ENCODE peak calls at places on chromosomes 2 and 18, in seven cellular contexts. H is activated T-cell treated with anti-CD3 and anti-CD28 coated beads, Interleukin-2, amount 50 U/mL, for 1 hour; N is HuH-7.5; D is C1 segment of cervical spinal cord; U is H4; R is RCC 7860; S is MCF 10A. G is an unnamed sample.

GRCh38 chr2:74670263-74670662 is 16.2 kb downstream of the SEMA4F start:
- DNase-seq in N (no peak), U (no peak), S (no peak), H (no peak), D (no peak), R (no peak), G (no peak)

GRCh38 chr18:25351280-25351772 is 640 bp downstream of the ZNF521 start:
- DNase-seq in U (no peak), S (no peak), D (no peak), R (no peak), N (no peak), H (no peak), G (no peak)

GRCh38 chr2:128420131-128420530 is 101.5 kb upstream of the HS6ST1 start:
- DNase-seq in R (no peak), D (no peak), U (no peak), S (no peak), H (no peak), N (no peak), G (no peak)

GRCh38 chr2:120959426-120959825 is 223.8 kb downstream of the GLI2 start:
- DNase-seq in S (no peak), N (no peak), H (no peak), D (no peak), R (no peak), U (no peak), G (no peak)

GRCh38 chr2:74498500-74499268 is 719 bp downstream of the LBX2 start:
- DNase-seq in D (no peak), N (no peak), U (no peak), R (no peak), H (no peak), S (no peak), G (peak)

GRCh38 chr2:197915548-197916265 is 111.3 kb downstream of the PLCL1 start:
- DNase-seq in U (peak), R (no peak), D (no peak), H (no peak), N (no peak), S (peak), G (no peak)

GRCh38 chr2:43326116-43326825 is 99.9 kb upstream of the ZFP36L2 start:
- DNase-seq in S (no peak), D (no peak), N (no peak), R (peak), H (no peak), U (no peak), G (no peak)

GRCh38 chr2:203949228-203949627 is 12.7 kb downstream of the ICOS start:
- DNase-seq in R (no peak), D (no peak), H (no peak), N (no peak), U (no peak), S (no peak), G (no peak)

GRCh38 chr2:1817256-1818127 is 73.2 kb upstream of the PXDN start:
- DNase-seq in D (peak), U (peak), R (peak), H (peak), S (peak), N (peak), G (peak)

GRCh38 chr2:240310645-240311044 is 124.8 kb upstream of the GPC1 start:
- DNase-seq in D (no peak), R (no peak), N (no peak), U (no peak), H (no peak), S (no peak), G (no peak)

GRCh38 chr18:47935321-47935720 is 4.9 kb upstream of the SMAD2 start:
- DNase-seq in H (no peak), S (no peak), R (no peak), D (no peak), U (no peak), N (no peak), G (no peak)

GRCh38 chr2:149761611-149762010 is 174.0 kb upstream of the MMADHC start:
- DNase-seq in R (no peak), S (no peak), U (no peak), D (no peak), N (no peak), H (no peak), G (no peak)

GRCh38 chr2:9110893-9111569 is 95.6 kb upstream of the ASAP2 start:
- DNase-seq in D (no peak), S (peak), R (no peak), U (no peak), N (no peak), H (no peak), G (no peak)